ENCODE peak calls at places on chromosome 14, in nine cellular contexts. D is anterior cingulate cortex; L is nephron progenitor cell; E is activated CD8-positive, alpha-beta T cell treated with anti-CD3 and anti-CD28 coated beads, Interleukin-2, amount 10 ng/mL, durations not matched to agents 7 days and 5 days; Z is activated CD4-positive, alpha-beta T cell treated with anti-CD3 and anti-CD28 coated beads for 1 hour; O is PC-3; M is HFFc6; N is cardiac fibroblast; T is AG09309. Q is an unnamed sample.

GRCh38 chr14:23067847-23068791 is 10.8 kb upstream of the CDH24 start:
- DNase-seq in D (no peak), L (no peak), E (no peak), Z (no peak), O (no peak), M (no peak), N (no peak), T (no peak), Q (no peak)

GRCh38 chr14:34365309-34365915 is 96.6 kb downstream of the SPTSSA start:
- DNase-seq in D (no peak), L (no peak), E (no peak), Z (no peak), O (peak; percentile 29), M (no peak), N (peak; percentile 51), T (no peak), Q (peak; percentile 15)

GRCh38 chr14:21003788-21004346 is 4.8 kb downstream of the SLC39A2 start:
- DNase-seq in D (no peak), L (no peak), E (no peak), Z (no peak), O (no peak), M (no peak), N (no peak), T (no peak), Q (no peak)

GRCh38 chr14:68511727-68512047 is 281.2 kb downstream of the ZFP36L1 start:
- DNase-seq in D (no peak), L (no peak), E (no peak), Z (no peak), O (no peak), M (no peak), N (no peak), T (no peak), Q (no peak)

GRCh38 chr14:22893706-22894105 is 10.7 kb downstream of the REM2 start:
- DNase-seq in D (no peak), L (no peak), E (no peak), Z (no peak), O (no peak), M (no peak), N (no peak), T (no peak), Q (no peak)

GRCh38 chr14:96225745-96226151 is 21.1 kb downstream of the BDKRB2 start:
- DNase-seq in D (no peak), L (peak; percentile 73), E (no peak), Z (no peak), O (peak; percentile 62), M (peak; percentile 59), N (peak; percentile 15), T (peak; percentile 21), Q (no peak)

GRCh38 chr14:66398437-66398836 is 87.7 kb upstream of the CCDC196 start:
- DNase-seq in D (no peak), L (no peak), E (no peak), Z (no peak), O (no peak), M (no peak), N (no peak), T (no peak), Q (no peak)

GRCh38 chr14:92259613-92260357 is 63.2 kb upstream of the SLC24A4 start:
- DNase-seq in D (no peak), L (no peak), E (no peak), Z (no peak), O (no peak), M (no peak), N (no peak), T (no peak), Q (no peak)

GRCh38 chr14:68789002-68789797 is 3.7 kb downstream of the ZFP36L1 start:
- DNase-seq in D (peak; percentile 54), L (peak; percentile 68), E (peak; percentile 94), Z (peak; percentile 83), O (peak; percentile 89), M (peak; percentile 77), N (peak; percentile 83), T (no peak), Q (peak; percentile 80)

GRCh38 chr14:35085441-35085840 is 36.3 kb downstream of the PPP2R3C start:
- DNase-seq in D (no peak), L (no peak), E (no peak), Z (no peak), O (no peak), M (no peak), N (no peak), T (no peak), Q (peak; percentile 12)

GRCh38 chr14:54420478-54421116 is 20.6 kb downstream of the CNIH1 start:
- DNase-seq in D (peak; percentile 6), L (peak; percentile 37), E (no peak), Z (no peak), O (peak; percentile 89), M (peak; percentile 54), N (peak; percentile 76), T (no peak), Q (no peak)

GRCh38 chr14:52112336-52113018 is 43.6 kb upstream of the NID2 start:
- DNase-seq in D (no peak), L (no peak), E (no peak), Z (no peak), O (peak; percentile 91), M (peak; percentile 83), N (no peak), T (no peak), Q (no peak)

GRCh38 chr14:59530349-59530748 is 46.0 kb downstream of the JKAMP start:
- DNase-seq in D (no peak), L (no peak), E (no peak), Z (no peak), O (no peak), M (no peak), N (no peak), T (no peak), Q (no peak)

GRCh38 chr14:93032301-93032929 is 83.3 kb downstream of the ITPK1 start:
- DNase-seq in D (no peak), L (peak; percentile 31), E (no peak), Z (no peak), O (peak; percentile 54), M (no peak), N (peak; percentile 53), T (no peak), Q (no peak)

GRCh38 chr14:87522575-87522974 is 470.4 kb downstream of the GALC start:
- DNase-seq in D (no peak), L (peak; percentile 26), E (no peak), Z (no peak), O (no peak), M (no peak), N (no peak), T (no peak), Q (no peak)

GRCh38 chr14:74583689-74584434 is 28.2 kb downstream of the LTBP2 start:
- DNase-seq in D (no peak), L (no peak), E (no peak), Z (no peak), O (peak; percentile 91), M (peak; percentile 85), N (no peak), T (no peak), Q (no peak)

GRCh38 chr14:89428556-89429196 is 11.6 kb upstream of the FOXN3 start:
- DNase-seq in D (peak; percentile 22), L (no peak), E (no peak), Z (no peak), O (no peak), M (no peak), N (no peak), T (no peak), Q (no peak)

GRCh38 chr14:102565331-102565887 is 27.0 kb upstream of the RCOR1 start:
- DNase-seq in D (no peak), L (no peak), E (no peak), Z (no peak), O (no peak), M (no peak), N (no peak), T (no peak), Q (peak; percentile 29)

GRCh38 chr14:78341827-78342389 is 171.7 kb downstream of the NRXN3 start:
- DNase-seq in D (no peak), L (no peak), E (no peak), Z (no peak), O (no peak), M (no peak), N (no peak), T (no peak), Q (no peak)

GRCh38 chr14:104972301-104973211 is 5.6 kb downstream of the AHNAK2 start:
- DNase-seq in D (no peak), L (no peak), E (no peak), Z (no peak), O (peak; percentile 97), M (no peak), N (peak; percentile 44), T (no peak), Q (no peak)

GRCh38 chr14:22556021-22556989 is 32.7 kb downstream of the DAD1 start:
- DNase-seq in D (no peak), L (no peak), E (peak; percentile 100), Z (peak; percentile 96), O (peak; percentile 97), M (peak; percentile 68), N (peak; percentile 50), T (no peak), Q (no peak)

GRCh38 chr14:23401331-23401730 is 6.7 kb downstream of the MYH6 start:
- DNase-seq in D (no peak), L (no peak), E (no peak), Z (no peak), O (no peak), M (no peak), N (no peak), T (no peak), Q (no peak)

GRCh38 chr14:102539544-102540309 is 30.2 kb upstream of the ANKRD9 start:
- DNase-seq in D (no peak), L (no peak), E (no peak), Z (no peak), O (no peak), M (no peak), N (peak; percentile 97), T (no peak), Q (no peak)

GRCh38 chr14:70770490-70770889 is 38.8 kb downstream of the MAP3K9 start:
- DNase-seq in D (no peak), L (no peak), E (no peak), Z (no peak), O (peak; percentile 86), M (no peak), N (no peak), T (no peak), Q (no peak)

GRCh38 chr14:24040692-24041091 is 11.1 kb upstream of the CARMIL3 start:
- DNase-seq in D (no peak), L (no peak), E (no peak), Z (no peak), O (no peak), M (no peak), N (no peak), T (no peak), Q (no peak)

GRCh38 chr14:94640721-94641631 is 28.8 kb downstream of the SERPINA3 start:
- DNase-seq in D (no peak), L (no peak), E (no peak), Z (no peak), O (no peak), M (no peak), N (no peak), T (no peak), Q (no peak)

GRCh38 chr14:92986254-92987147 is 63.6 kb downstream of the CHGA start:
- DNase-seq in D (peak; percentile 36), L (no peak), E (no peak), Z (no peak), O (peak; percentile 86), M (peak; percentile 52), N (peak; percentile 70), T (no peak), Q (peak; percentile 68)

GRCh38 chr14:50318031-50318626 is 6.0 kb downstream of the DMAC2L start:
- DNase-seq in D (no peak), L (no peak), E (no peak), Z (no peak), O (peak; percentile 66), M (peak; percentile 39), N (peak; percentile 78), T (peak; percentile 29), Q (peak; percentile 63)

GRCh38 chr14:67240168-67240932 is 885 bp upstream of the PALS1 start:
- DNase-seq in D (peak; percentile 12), L (peak; percentile 33), E (peak; percentile 32), Z (peak; percentile 10), O (peak; percentile 67), M (peak; percentile 45), N (peak; percentile 32), T (no peak), Q (peak; percentile 60)

GRCh38 chr14:64706552-64707193 is 2.4 kb downstream of the PLEKHG3 start:
- DNase-seq in D (peak; percentile 78), L (peak; percentile 69), E (no peak), Z (no peak), O (no peak), M (no peak), N (no peak), T (no peak), Q (peak; percentile 97)

GRCh38 chr14:76091036-76091435 is 60.7 kb upstream of the GPATCH2L start:
- DNase-seq in D (peak; percentile 26), L (no peak), E (no peak), Z (no peak), O (peak; percentile 13), M (peak; percentile 7), N (peak; percentile 27), T (no peak), Q (peak; percentile 58)

Q was measured in globus pallidus.